ENCODE peak calls at places on chromosome 16, in five cellular contexts. I, K, B, Y and O are unnamed samples.
A peak's percentile ranks its signal among the peaks of the same experiment; 100 is the strongest.

GRCh38 chr16:79505344-79505743 is 95.2 kb downstream of the MAF start:
- DNase-seq in I (no peak), K (no peak), Y (no peak), B (no peak), O (no peak)

GRCh38 chr16:69595127-69596036 is 29.6 kb downstream of the NFAT5 start:
- DNase-seq in I (no peak), K (no peak), B (no peak), Y (no peak), O (no peak)

GRCh38 chr16:29307598-29308507 is 98.7 kb downstream of the NPIPB11 start:
- DNase-seq in B (no peak), K (no peak), I (no peak), Y (peak; percentile 80), O (no peak)

GRCh38 chr16:11224096-11224893 is 31.7 kb downstream of the SOCS1 start:
- DNase-seq in I (peak; percentile 81), B (peak; percentile 81), K (no peak), Y (no peak), O (no peak)

GRCh38 chr16:23597003-23597756 is 1.1 kb upstream of the NDUFAB1 start:
- DNase-seq in B (peak; percentile 79), Y (peak; percentile 48), I (peak; percentile 89), K (peak; percentile 47), O (peak; percentile 16)

GRCh38 chr16:25189305-25189704 is 27.4 kb upstream of the AQP8 start:
- DNase-seq in K (no peak), Y (no peak), B (no peak), I (no peak), O (no peak)

GRCh38 chr16:88965411-88965810 is 11.6 kb downstream of the CBFA2T3 start:
- DNase-seq in I (no peak), K (no peak), B (no peak), Y (no peak), O (peak; percentile 85)

GRCh38 chr16:46822270-46822669 is 8.7 kb downstream of the C16orf87 start:
- DNase-seq in B (no peak), Y (no peak), K (no peak), I (no peak), O (no peak)

GRCh38 chr16:88737298-88738166 is 31.2 kb downstream of the CTU2 start:
- DNase-seq in I (peak; percentile 85), B (peak; percentile 77), Y (peak; percentile 81), K (peak; percentile 88), O (peak; percentile 71)

GRCh38 chr16:30377812-30378235 is 3.2 kb downstream of the MYL11 start:
- DNase-seq in B (peak; percentile 93), Y (peak; percentile 95), K (no peak), I (peak; percentile 95), O (peak; percentile 95)
- H3K27ac ChIP-seq in B (peak overlapping the region; percentile 77), Y (peak overlapping the region; percentile 99), K (peak overlapping the region; percentile 92), I (peak overlapping the region; percentile 100), O (peak overlapping the region; percentile 96)

GRCh38 chr16:3188675-3188924 is 596 bp downstream of the OR1F1 start:
- DNase-seq in B (no peak), I (no peak), K (no peak), Y (no peak), O (no peak)
- H3K27me3 ChIP-seq in B (peaks cover 2% of the 10 kb centered on the region), I (peaks cover under 1% of the 10 kb centered on the region), K (peaks cover 19% of the 10 kb centered on the region), Y (peaks cover 2% of the 10 kb centered on the region), O (no peaks in the 10 kb centered on the region)

GRCh38 chr16:70770291-70770967 is 30.5 kb downstream of the VAC14 start:
- DNase-seq in Y (no peak), I (no peak), K (no peak), B (no peak), O (no peak)
- H3K27ac ChIP-seq in Y (no peak overlapping the region), I (no peak overlapping the region), K (no peak overlapping the region), B (no peak overlapping the region), O (no peak overlapping the region)

DNA sequence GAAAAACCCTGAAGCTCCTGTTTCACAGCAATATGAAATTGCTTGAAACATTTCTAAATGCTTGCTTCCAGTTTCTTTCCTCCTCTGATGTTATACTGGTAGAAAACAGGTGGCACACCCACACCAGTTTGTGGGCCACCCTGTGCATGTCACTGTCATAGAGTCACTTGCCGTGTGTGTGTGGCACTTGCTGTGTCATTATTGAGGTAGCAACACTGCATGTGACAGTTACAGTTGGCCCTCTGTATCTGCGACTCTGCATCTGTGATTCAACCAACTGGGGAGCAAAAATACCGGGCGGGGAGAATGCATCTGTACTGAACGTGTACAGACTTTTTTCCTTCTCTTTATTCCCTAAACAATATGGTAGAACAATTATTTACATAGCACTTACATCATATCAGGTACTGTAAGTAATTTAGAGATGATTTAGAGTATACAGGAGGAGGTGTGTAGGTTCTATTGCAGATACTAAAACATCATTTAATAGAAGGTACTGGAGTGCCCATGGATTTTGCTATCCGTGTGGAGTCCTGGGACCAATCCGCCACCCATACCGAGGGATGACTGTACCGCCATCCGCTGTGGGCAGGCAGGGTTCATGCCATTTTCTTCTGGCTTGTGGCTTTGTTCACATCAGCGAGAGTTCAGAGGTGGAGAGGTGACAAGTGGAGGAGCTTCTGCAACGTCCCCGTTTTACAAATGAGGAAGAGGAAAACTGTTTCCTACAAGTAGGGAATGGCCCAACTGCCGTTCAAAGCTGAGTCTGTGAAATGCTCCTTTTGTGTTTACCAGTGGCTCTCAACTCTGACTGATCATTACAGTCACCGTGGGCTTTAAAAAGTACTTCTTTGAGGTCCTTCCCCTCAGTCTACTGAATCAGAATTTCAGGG is 373.7 kb downstream of the SNX29 start:
- DNase-seq in B (no peak), Y (no peak), I (no peak), K (no peak), O (no peak)
- H3K27me3 ChIP-seq in B (no peaks in the 10 kb centered on the region), Y (no peaks in the 10 kb centered on the region), I (no peaks in the 10 kb centered on the region), K (no peaks in the 10 kb centered on the region), O (no peaks in the 10 kb centered on the region)

DNA sequence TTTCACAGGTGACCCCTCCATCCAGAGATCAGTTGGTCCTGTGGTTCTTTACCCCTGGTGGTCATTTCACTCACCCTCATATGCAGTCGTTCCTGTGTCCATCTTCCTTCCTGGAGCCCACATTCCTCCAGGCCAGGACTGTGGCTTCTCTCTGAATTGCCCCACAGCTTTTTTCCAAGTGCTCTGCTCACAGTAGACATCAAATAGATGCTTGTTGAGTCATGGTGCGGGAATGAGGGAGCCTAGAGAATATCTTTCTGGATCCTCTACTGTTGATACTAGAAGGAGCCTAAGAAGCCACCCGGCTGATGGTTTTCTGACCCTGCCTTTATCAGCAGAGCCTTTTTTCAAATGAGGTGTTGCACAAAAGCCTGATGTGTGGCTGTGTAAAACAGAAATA is 10.4 kb downstream of the USB1 start:
- DNase-seq in K (no peak), B (no peak), I (no peak), Y (peak; percentile 82), O (no peak)
- H3K27ac ChIP-seq in K (no peak overlapping the region), B (no peak overlapping the region), I (no peak overlapping the region), Y (peak overlapping the region; percentile 45), O (no peak overlapping the region)